ENCODE peak calls at places on chromosomes 4 and X, in four cellular contexts. C, A, L and U are unnamed samples.

GRCh38 chr4:89356086-89356485 is 48.5 kb upstream of the GPRIN3 start:
- DNase-seq in C (no peak), A (no peak), L (no peak), U (no peak)

GRCh38 chrX:25558137-25558536 is 542.4 kb upstream of the ARX start:
- DNase-seq in A (no peak), L (no peak), C (no peak), U (no peak)

GRCh38 chr4:147707892-147708672 is 23.8 kb upstream of the ARHGAP10 start:
- DNase-seq in A (no peak), C (peak), L (peak), U (no peak)

GRCh38 chr4:125750827-125751466 is 436.2 kb downstream of the FAT4 start:
- DNase-seq in C (peak), L (no peak), A (no peak), U (peak)

GRCh38 chrX:3160771-3161170 is 119.5 kb downstream of the ARSF start:
- DNase-seq in A (no peak), L (no peak), C (no peak), U (no peak)

GRCh38 chrX:26262121-26262523 is 46.2 kb downstream of the MAGEB5 start:
- DNase-seq in A (no peak), C (peak), L (peak), U (peak)

GRCh38 chrX:17078031-17078730 is 131.7 kb downstream of the REPS2 start:
- DNase-seq in A (no peak), L (peak), C (peak), U (no peak)

GRCh38 chr4:47451657-47452056 is 11.8 kb downstream of the COMMD8 start:
- DNase-seq in A (no peak), C (no peak), L (no peak), U (no peak)

GRCh38 chr4:116839826-116840225 is 245.6 kb downstream of the TRAM1L1 start:
- DNase-seq in L (no peak), A (no peak), C (no peak), U (peak)

GRCh38 chr4:163566257-163566656 is 71.8 kb downstream of the TMA16 start:
- DNase-seq in C (no peak), L (no peak), A (no peak), U (no peak)

GRCh38 chrX:72003811-72004750 is 93.4 kb downstream of the NHSL2 start:
- DNase-seq in C (peak), A (no peak), L (no peak), U (no peak)

GRCh38 chrX:65406532-65406931 is 128.1 kb downstream of the LAS1L start:
- DNase-seq in C (no peak), L (peak), A (no peak), U (no peak)

GRCh38 chr4:98283219-98284199 is 22.3 kb downstream of the RAP1GDS1 start:
- DNase-seq in L (peak), C (peak), A (no peak), U (no peak)

GRCh38 chr4:176277162-176277904 is 8.3 kb upstream of the ASB5 start:
- DNase-seq in C (peak), L (peak), A (peak), U (no peak)

GRCh38 chr4:182578402-182578801 is 335.2 kb downstream of the TENM3 start:
- DNase-seq in L (peak), A (no peak), C (peak), U (no peak)

GRCh38 chrX:15334561-15334960 is 762 bp downstream of the PIGA start:
- DNase-seq in A (no peak), C (peak), L (peak), U (no peak)

GRCh38 chr4:99301376-99302164 is 10.8 kb upstream of the ADH1A start:
- DNase-seq in C (peak), A (no peak), L (no peak), U (peak)

GRCh38 chrX:16606142-16606720 is 43.7 kb upstream of the S100G start:
- DNase-seq in C (no peak), A (no peak), L (no peak), U (no peak)

GRCh38 chrX:149527705-149528104 is 13.1 kb upstream of the EOLA1 start:
- DNase-seq in C (peak), A (no peak), L (peak), U (no peak)

GRCh38 chrX:126820700-126821420 is 1.3 kb downstream of the PRR32 start:
- DNase-seq in L (no peak), A (no peak), C (no peak), U (no peak)

GRCh38 chr4:84681488-84682274 is 98.8 kb downstream of the CDS1 start:
- DNase-seq in L (peak), C (peak), A (no peak), U (peak)

GRCh38 chr4:101331017-101331416 is 16.3 kb downstream of the PPP3CA start:
- DNase-seq in A (no peak), L (peak), C (no peak), U (no peak)

GRCh38 chr4:112978691-112979472 is 70.6 kb upstream of the ANK2 start:
- DNase-seq in C (no peak), L (peak), A (no peak), U (peak)

GRCh38 chr4:80213117-80213815 is 16.0 kb downstream of the PRDM8 start:
- DNase-seq in L (peak), A (no peak), C (no peak), U (no peak)

GRCh38 chrX:71563921-71564320 is 14.3 kb upstream of the GCNA start:
- DNase-seq in L (no peak), C (no peak), A (no peak), U (no peak)

GRCh38 chr4:156971623-156972369 is at the start of gene PDGFC:
- DNase-seq in C (peak), A (peak), L (peak), U (no peak)

GRCh38 chrX:113741744-113742143 is 842.1 kb upstream of the HTR2C start:
- DNase-seq in L (peak), A (no peak), C (peak), U (no peak)

GRCh38 chr4:138494931-138495330 is 252.8 kb upstream of the SLC7A11 start:
- DNase-seq in L (peak), A (no peak), C (peak), U (no peak)

GRCh38 chr4:183349673-183350072 is 27.4 kb upstream of the CLDN24 start:
- DNase-seq in A (no peak), C (no peak), L (peak), U (peak)

GRCh38 chrX:74242484-74243138 is 61.4 kb upstream of the ZCCHC13 start:
- DNase-seq in C (no peak), L (peak), A (no peak), U (no peak)

GRCh38 chr4:22625301-22625700 is 67.4 kb upstream of the GBA3 start:
- DNase-seq in L (peak), A (no peak), C (no peak), U (no peak)

GRCh38 chrX:129823115-129823514 is 20.6 kb downstream of the ZDHHC9 start:
- DNase-seq in A (no peak), L (peak), C (peak), U (no peak)

GRCh38 chrX:22323541-22323940 is 50.8 kb downstream of the CBLL2 start:
- DNase-seq in L (peak), C (peak), A (no peak), U (peak)

GRCh38 chr4:88211473-88212252 is 53.2 kb upstream of the ABCG2 start:
- DNase-seq in A (no peak), L (peak), C (peak), U (no peak)

GRCh38 chr4:124061413-124061812 is 651.1 kb downstream of the ANKRD50 start:
- DNase-seq in A (no peak), C (peak), L (no peak), U (peak)

GRCh38 chr4:3254302-3255131 is 5.6 kb downstream of the MSANTD1 start:
- DNase-seq in A (no peak), C (no peak), L (no peak), U (no peak)

GRCh38 chrX:136170109-136170800 is 22.9 kb downstream of the FHL1 start:
- DNase-seq in L (no peak), A (no peak), C (peak), U (no peak)
- H3K4me3 ChIP-seq in L (no peak), A (peak), C (peak), U (no peak)

GRCh38 chr4:105453550-105454201 is 20.2 kb downstream of the PPA2 start:
- DNase-seq in A (no peak), L (peak), C (no peak), U (no peak)
- H3K4me3 ChIP-seq in A (no peak), L (no peak), C (no peak), U (no peak)

GRCh38 chr4:179110816-179111215 is 1668.6 kb upstream of the AGA start:
- DNase-seq in A (no peak), L (no peak), C (no peak), U (no peak)

GRCh38 chr4:179112441-179113170 is 1670.4 kb upstream of the AGA start:
- DNase-seq in C (no peak), A (no peak), L (peak), U (peak)

GRCh38 chr4:179116581-179116980 is 1674.3 kb upstream of the AGA start:
- DNase-seq in C (no peak), A (no peak), L (no peak), U (no peak)

GRCh38 chr4:179114615-179115014 is 1672.4 kb upstream of the AGA start:
- DNase-seq in L (no peak), A (no peak), C (no peak), U (no peak)

DNA sequence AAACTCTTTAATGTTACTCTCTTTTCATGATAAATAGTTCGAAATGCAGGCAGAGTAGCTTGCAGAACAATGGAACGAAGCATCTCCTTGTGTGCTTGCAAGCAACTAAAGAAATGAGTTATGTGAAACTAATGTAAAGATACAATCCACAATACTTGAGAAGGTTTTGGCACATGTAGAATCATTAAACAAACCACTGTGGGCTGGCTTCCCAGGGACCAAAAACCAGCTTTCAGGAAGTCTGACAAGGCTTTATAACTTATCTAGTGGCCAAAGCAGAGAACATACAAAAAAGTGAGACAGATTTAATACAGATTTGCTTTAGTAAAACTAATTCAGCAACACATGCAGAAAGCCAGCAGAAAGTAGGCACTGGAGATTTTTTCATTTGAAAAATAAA is 1673.8 kb upstream of the AGA start:
- DNase-seq in L (no peak), A (no peak), C (no peak), U (no peak)
- H3K4me3 ChIP-seq in L (no peak), A (no peak), C (no peak), U (no peak)

GRCh38 chr4:184419976-184420375 is 54.4 kb downstream of the IRF2 start:
- DNase-seq in C (no peak), A (no peak), L (no peak), U (no peak)
- H3K4me3 ChIP-seq in C (no peak), A (no peak), L (no peak), U (no peak)

DNA sequence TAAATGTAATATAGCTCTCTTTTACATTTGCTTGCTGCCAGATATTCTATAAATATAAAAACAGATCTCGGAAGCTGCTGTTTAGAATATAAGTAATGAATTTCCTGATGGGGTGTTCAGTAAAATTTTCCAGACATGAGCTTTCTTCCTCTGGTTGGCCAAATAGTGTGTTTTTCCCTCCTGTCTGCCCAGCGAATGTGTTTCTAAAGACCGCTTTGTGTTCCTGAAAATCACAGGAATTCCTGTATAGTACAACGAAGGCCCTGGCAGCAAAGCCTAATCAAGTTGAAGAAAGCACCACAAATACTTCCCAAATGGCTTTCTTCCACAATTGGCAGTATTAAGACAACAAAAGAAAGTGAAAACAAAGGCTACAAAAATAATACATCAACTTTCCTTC is 494.1 kb downstream of the INPP4B start:
- DNase-seq in C (no peak), A (no peak), L (no peak), U (no peak)
- H3K4me3 ChIP-seq in C (no peak), A (no peak), L (no peak), U (no peak)

DNA sequence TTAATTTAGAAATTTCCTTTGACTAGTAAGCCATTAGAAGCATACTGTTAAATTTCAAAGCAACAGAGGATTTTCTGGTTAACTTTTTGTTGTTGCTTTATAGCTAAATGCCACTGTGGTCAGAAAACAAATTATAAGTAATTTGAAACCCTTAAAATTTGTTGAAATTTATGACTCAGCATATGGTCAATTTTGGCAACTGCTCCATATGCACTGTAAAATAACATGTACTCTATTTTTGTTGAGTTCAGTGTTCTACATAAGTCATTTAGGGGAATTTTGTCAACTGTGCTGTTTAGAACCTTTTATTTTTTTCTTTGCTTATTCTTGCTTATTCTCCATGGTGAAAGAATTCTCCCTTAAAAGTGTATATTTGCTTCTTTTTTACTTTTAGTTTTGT is 28.6 kb downstream of the SCLT1 start:
- DNase-seq in A (no peak), C (peak), L (no peak), U (peak)
- H3K4me3 ChIP-seq in A (no peak), C (no peak), L (no peak), U (no peak)

DNA sequence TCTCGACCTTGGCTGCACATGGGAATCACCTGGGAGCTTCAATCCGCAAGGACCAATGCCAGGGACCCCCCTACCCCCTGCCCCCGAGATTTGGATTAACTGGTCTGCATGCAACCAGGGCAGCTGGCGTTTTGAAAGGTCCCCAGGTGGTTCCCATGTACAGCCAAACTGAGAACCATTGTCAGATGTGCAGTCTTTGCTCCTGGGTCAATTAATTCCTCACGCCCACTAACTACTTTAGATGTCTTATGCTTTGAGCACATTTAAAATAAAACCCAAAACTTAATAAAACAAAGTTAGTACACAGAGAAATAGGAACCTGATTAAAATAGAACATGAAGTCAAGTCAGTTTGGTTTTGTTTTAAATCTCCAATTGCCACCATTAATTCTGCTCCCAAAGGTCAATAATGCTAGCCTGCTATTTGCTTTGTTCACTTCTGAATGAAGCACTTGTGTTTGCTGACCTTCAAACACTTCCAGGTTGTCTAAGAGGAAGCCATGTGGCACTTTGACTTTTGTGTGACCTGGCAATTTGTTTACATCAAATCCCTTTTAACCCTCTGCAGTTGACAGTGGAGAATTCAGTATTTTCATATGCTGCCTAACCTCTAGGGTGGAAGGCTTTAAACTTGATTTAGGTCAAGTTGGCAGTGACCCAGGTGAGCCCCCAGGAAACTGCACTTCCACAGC is 27.2 kb upstream of the TMSB4X start:
- DNase-seq in L (no peak), A (no peak), C (no peak), U (no peak)
- H3K4me3 ChIP-seq in L (no peak), A (no peak), C (no peak), U (no peak)

GRCh38 chrX:23811135-23811781 is 28.3 kb downstream of the SAT1 start:
- DNase-seq in C (no peak), A (no peak), L (peak), U (no peak)
- H3K4me3 ChIP-seq in C (no peak), A (no peak), L (no peak), U (no peak)

GRCh38 chr4:111838406-111838930 is 306.8 kb upstream of the FAM241A start:
- DNase-seq in A (no peak), L (no peak), C (no peak), U (no peak)

GRCh38 chr4:111839186-111839585 is 306.1 kb upstream of the FAM241A start:
- DNase-seq in L (no peak), A (no peak), C (no peak), U (no peak)

GRCh38 chr4:111836601-111837000 is 308.7 kb upstream of the FAM241A start:
- DNase-seq in C (no peak), L (no peak), A (no peak), U (no peak)

GRCh38 chr4:111842336-111842735 is 302.9 kb upstream of the FAM241A start:
- DNase-seq in L (peak), C (no peak), A (no peak), U (peak)

GRCh38 chr4:111837761-111838160 is 307.5 kb upstream of the FAM241A start:
- DNase-seq in L (peak), C (no peak), A (no peak), U (no peak)
- H3K4me3 ChIP-seq in L (no peak), C (no peak), A (no peak), U (no peak)

DNA sequence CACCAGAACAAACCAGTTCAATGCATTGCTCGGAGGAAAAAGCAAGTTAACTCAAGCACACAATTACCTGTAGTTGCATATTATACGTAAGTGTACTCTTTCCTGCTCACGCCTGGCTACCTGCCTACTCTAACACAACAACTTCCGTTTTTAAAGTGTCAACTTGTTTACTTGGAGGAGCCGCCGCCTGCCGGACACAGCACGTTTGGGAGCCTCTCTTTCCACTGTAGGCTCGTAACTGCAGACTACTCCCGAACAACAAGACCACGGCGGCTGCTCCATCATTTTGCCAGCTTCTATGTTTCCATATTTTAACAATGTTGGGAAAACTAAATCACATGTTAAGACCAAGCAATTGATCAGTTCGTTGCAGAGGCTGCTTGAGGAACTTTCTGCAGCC is 882 bp downstream of the MTNR1A start:
- DNase-seq in L (peak), A (no peak), C (peak), U (no peak)
- H3K4me3 ChIP-seq in L (peak), A (no peak), C (peak), U (peak)